ENCODE peak calls at places on chromosomes 6 and 20, in five cellular contexts. L is colonic mucosa; K is gastrocnemius medialis; M is heart right ventricle; E is CD8-positive, alpha-beta T cell. I is an unnamed sample.

GRCh38 chr6:125406771-125407170 is 105.0 kb upstream of the HDDC2 start:
- DNase-seq in K (no peak), L (no peak), E (no peak), M (no peak), I (no peak)

GRCh38 chr6:95815389-95816056 is 200.3 kb upstream of the FUT9 start:
- DNase-seq in K (no peak), L (no peak), M (no peak), E (no peak), I (no peak)

GRCh38 chr6:73746776-73747175 is 50.8 kb downstream of the CD109 start:
- DNase-seq in E (no peak), K (no peak), L (no peak), M (no peak), I (no peak)

GRCh38 chr6:13615802-13616140 is 636 bp downstream of the NOL7 start:
- DNase-seq in K (peak; percentile 17), L (peak; percentile 71), E (peak; percentile 42), M (peak; percentile 54), I (no peak)

GRCh38 chr6:121823437-121823851 is 388.0 kb downstream of the GJA1 start:
- DNase-seq in M (no peak), K (no peak), E (no peak), L (no peak), I (no peak)

GRCh38 chr6:38012573-38012972 is 193.0 kb downstream of the ZFAND3 start:
- DNase-seq in M (no peak), L (no peak), E (peak; percentile 17), K (no peak), I (no peak)

GRCh38 chr20:24996449-24997195 is 4.1 kb upstream of the APMAP start:
- DNase-seq in M (no peak), L (peak; percentile 11), K (no peak), E (peak; percentile 5), I (no peak)

GRCh38 chr6:69732640-69733039 is 64.2 kb downstream of the LMBRD1 start:
- DNase-seq in M (no peak), K (no peak), L (no peak), E (no peak), I (no peak)

GRCh38 chr6:165889636-165890403 is 226.8 kb upstream of the PDE10A start:
- DNase-seq in E (no peak), K (no peak), L (no peak), M (no peak), I (no peak)

GRCh38 chr20:35264755-35265154 is 13.2 kb downstream of the MMP24OS start:
- DNase-seq in K (no peak), E (no peak), L (no peak), M (no peak), I (no peak)

GRCh38 chr20:62359491-62360121 is 7.5 kb downstream of the LAMA5 start:
- DNase-seq in M (peak; percentile 65), E (no peak), L (no peak), K (no peak), I (no peak)

GRCh38 chr20:53047203-53047602 is 75.0 kb downstream of the TSHZ2 start:
- DNase-seq in L (no peak), K (no peak), E (no peak), M (no peak), I (no peak)

GRCh38 chr6:140366991-140367390 is 992.5 kb upstream of the CITED2 start:
- DNase-seq in M (no peak), L (no peak), K (no peak), E (no peak), I (peak; percentile 36)

GRCh38 chr6:40685771-40686170 is 98.6 kb upstream of the LRFN2 start:
- DNase-seq in E (no peak), L (no peak), K (no peak), M (no peak), I (no peak)

GRCh38 chr20:3172126-3172932 is 1.0 kb downstream of the LZTS3 start:
- DNase-seq in M (no peak), L (no peak), E (no peak), K (no peak), I (no peak)

GRCh38 chr6:82237013-82237412 is 10.5 kb downstream of the IBTK start:
- DNase-seq in E (no peak), L (no peak), M (no peak), K (no peak), I (no peak)

GRCh38 chr6:147564556-147564955 is 56.1 kb downstream of the SAMD5 start:
- DNase-seq in L (no peak), E (no peak), K (no peak), M (no peak), I (no peak)

GRCh38 chr6:106736502-106736901 is 107.1 kb downstream of the QRSL1 start:
- DNase-seq in M (no peak), E (no peak), K (no peak), L (peak; percentile 13), I (no peak)

GRCh38 chr20:878511-879307 is 37.4 kb downstream of the ANGPT4 start:
- DNase-seq in L (no peak), E (no peak), M (no peak), K (no peak), I (no peak)

GRCh38 chr20:36818831-36819230 is 45.3 kb upstream of the DSN1 start:
- DNase-seq in E (no peak), L (no peak), M (no peak), K (no peak), I (no peak)

GRCh38 chr20:11117808-11118528 is 444.2 kb upstream of the JAG1 start:
- DNase-seq in E (no peak), K (no peak), M (no peak), L (no peak), I (peak; percentile 94)

GRCh38 chr6:120852293-120852849 is 481.9 kb downstream of the TBC1D32 start:
- DNase-seq in K (no peak), M (no peak), L (no peak), E (no peak), I (no peak)

GRCh38 chr6:32154514-32155161 is 697 bp downstream of the PPT2 start:
- DNase-seq in M (peak; percentile 21), E (peak; percentile 67), K (peak; percentile 65), L (peak; percentile 84), I (no peak)

GRCh38 chr20:32358883-32359632 is 927 bp downstream of the ASXL1 start:
- DNase-seq in L (peak; percentile 85), E (peak; percentile 74), K (peak; percentile 56), M (peak; percentile 78), I (no peak)

GRCh38 chr20:18020931-18021330 is 36.8 kb downstream of the OVOL2 start:
- DNase-seq in L (no peak), M (no peak), K (no peak), E (no peak), I (no peak)

GRCh38 chr20:34703573-34704176 is 469 bp upstream of the TP53INP2 start:
- DNase-seq in L (peak; percentile 63), E (peak; percentile 23), K (no peak), M (no peak), I (no peak)

DNA sequence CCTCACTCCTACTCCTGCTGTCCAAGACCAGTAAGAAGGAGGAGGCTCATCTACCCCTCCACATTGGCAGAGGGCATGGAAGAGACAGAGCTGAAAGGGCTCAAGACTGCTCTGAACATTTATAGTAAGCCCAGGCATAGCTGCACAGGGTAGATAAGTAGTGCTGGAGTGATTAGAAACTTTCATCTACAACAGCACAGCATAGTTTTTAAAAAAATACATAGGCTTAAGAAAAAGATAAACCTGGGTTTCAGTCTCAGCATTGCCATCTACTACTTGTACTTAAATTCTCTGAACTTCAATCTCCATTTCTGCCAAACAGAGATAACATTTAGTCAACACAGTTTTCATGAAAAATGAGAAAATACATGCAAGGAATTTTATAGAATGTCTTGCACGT is 107.6 kb upstream of the TAB2 start:
- DNase-seq in E (no peak), L (no peak), M (no peak), K (no peak), I (no peak)
- H3K27ac ChIP-seq in E (no peak overlapping the region), L (no peak overlapping the region), M (no peak overlapping the region), K (no peak overlapping the region), I (no peak overlapping the region)

GRCh38 chr6:89068695-89069094 is 11.9 kb upstream of the PNRC1 start:
- DNase-seq in K (no peak), M (no peak), E (no peak), L (no peak), I (no peak)

GRCh38 chr6:89071036-89071435 is 9.5 kb upstream of the PNRC1 start:
- DNase-seq in E (no peak), M (no peak), L (peak; percentile 41), K (no peak), I (no peak)

GRCh38 chr6:89066929-89067646 is 13.5 kb upstream of the PNRC1 start:
- DNase-seq in L (no peak), E (no peak), K (no peak), M (no peak), I (no peak)

GRCh38 chr6:89069536-89070163 is 10.9 kb upstream of the PNRC1 start:
- DNase-seq in L (no peak), K (no peak), M (no peak), E (no peak), I (no peak)

DNA sequence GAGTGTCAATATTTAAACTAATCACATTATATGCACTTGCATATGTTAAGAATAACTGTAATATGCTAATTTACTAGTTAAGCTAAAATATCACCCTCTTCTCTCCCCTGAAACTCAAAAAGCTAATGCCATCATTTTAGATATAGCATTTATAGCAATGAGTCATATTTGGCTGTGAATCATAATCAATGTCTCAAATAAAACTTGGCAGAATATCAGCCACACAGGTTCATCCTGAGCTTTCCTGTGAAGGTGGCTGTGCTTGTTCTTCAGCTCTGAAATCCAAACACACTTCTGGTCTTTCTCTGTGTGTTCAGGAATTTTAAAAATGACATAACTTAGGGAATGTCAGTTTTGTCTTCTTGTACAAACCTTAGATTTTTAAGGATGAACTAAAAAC is 12.8 kb upstream of the PNRC1 start:
- DNase-seq in K (no peak), L (no peak), M (no peak), E (no peak), I (peak; percentile 46)
- H3K27ac ChIP-seq in K (no peak overlapping the region), L (no peak overlapping the region), M (no peak overlapping the region), E (no peak overlapping the region), I (no peak overlapping the region)

GRCh38 chr6:72636215-72636614 is 14.4 kb downstream of the KCNQ5 start:
- DNase-seq in M (no peak), L (no peak), K (no peak), E (no peak), I (no peak)
- H3K27ac ChIP-seq in M (no peak overlapping the region), L (no peak overlapping the region), K (no peak overlapping the region), E (no peak overlapping the region), I (no peak overlapping the region)

GRCh38 chr6:5506575-5506974 is 245.3 kb downstream of the FARS2 start:
- DNase-seq in E (no peak), K (no peak), M (no peak), L (no peak), I (no peak)
- H3K27ac ChIP-seq in E (peak overlapping the region; percentile 41), K (no peak overlapping the region), M (no peak overlapping the region), L (no peak overlapping the region), I (no peak overlapping the region)

DNA sequence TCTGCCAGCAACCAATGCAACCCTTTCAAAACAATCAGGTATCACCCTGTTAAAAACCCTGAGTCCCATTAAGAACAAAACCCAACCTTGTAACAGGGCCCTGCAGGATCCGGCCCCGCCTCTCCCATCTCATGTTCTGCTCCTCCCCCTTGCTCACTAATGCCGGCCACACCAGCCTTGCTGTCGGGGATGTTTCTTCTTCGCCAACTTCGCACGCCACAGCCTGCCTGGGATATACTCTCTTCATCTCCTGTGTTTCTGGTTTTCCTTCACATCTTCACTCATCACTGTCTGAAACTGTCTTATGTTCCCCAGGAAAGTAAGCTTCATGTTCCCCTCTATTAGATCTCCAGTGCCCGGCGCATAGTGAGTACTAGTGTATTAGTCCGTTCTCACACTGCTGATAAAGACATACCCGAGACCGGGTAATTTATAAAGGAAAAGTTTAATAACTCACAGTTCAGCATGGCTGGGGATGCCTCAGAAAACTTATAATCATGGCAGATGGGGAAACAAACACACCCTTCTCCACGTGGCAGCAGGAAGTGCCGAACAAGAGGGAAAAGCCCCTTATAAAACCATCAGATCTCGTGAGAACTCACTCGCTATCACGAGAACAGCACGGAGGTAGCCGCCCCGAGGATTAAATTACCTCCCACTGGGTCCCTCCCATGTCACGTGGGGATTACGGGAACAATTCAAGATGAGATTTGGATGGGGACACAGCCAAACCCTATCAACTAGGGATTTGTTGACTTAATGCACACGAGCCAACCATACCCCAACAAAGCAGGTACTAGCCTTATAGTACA is 5.1 kb downstream of the TP53RK start:
- DNase-seq in L (peak; percentile 53), M (peak; percentile 41), K (no peak), E (no peak), I (no peak)
- H3K27ac ChIP-seq in L (no peak overlapping the region), M (no peak overlapping the region), K (no peak overlapping the region), E (no peak overlapping the region), I (peak overlapping the region; percentile 70)

I was measured in epithelial cell of prostate.